ENCODE peak calls at places on chromosomes 12 and 14, in five cellular contexts. A, S, L, Z and F are unnamed samples.

GRCh38 chr12:54225666-54226065 is 36.9 kb upstream of the SMUG1 start:
- DNase-seq in A (no peak), S (no peak), L (no peak), Z (no peak), F (no peak)

GRCh38 chr12:105368047-105368646 is 37.7 kb downstream of the C12orf75 start:
- DNase-seq in A (no peak), S (no peak), L (no peak), Z (no peak), F (no peak)

GRCh38 chr12:43148711-43149110 is 403.3 kb downstream of the ADAMTS20 start:
- DNase-seq in A (no peak), S (no peak), L (no peak), Z (no peak), F (no peak)

GRCh38 chr14:100076630-100077029 is 11.4 kb downstream of the EVL start:
- DNase-seq in A (no peak), S (peak; percentile 43), L (peak; percentile 71), Z (no peak), F (no peak)

GRCh38 chr12:3142386-3142785 is 65.2 kb downstream of the TSPAN9 start:
- DNase-seq in A (no peak), S (no peak), L (no peak), Z (no peak), F (no peak)

GRCh38 chr12:61654698-61655097 is 605.5 kb upstream of the USP15 start:
- DNase-seq in A (no peak), S (no peak), L (no peak), Z (no peak), F (no peak)

GRCh38 chr14:101623685-101624444 is 62.6 kb downstream of the DIO3 start:
- DNase-seq in A (no peak), S (no peak), L (no peak), Z (no peak), F (no peak)

GRCh38 chr12:107748472-107748871 is 12.5 kb downstream of the PRDM4 start:
- DNase-seq in A (no peak), S (peak; percentile 14), L (no peak), Z (no peak), F (no peak)

GRCh38 chr12:93670104-93670503 is 7.1 kb upstream of the CRADD start:
- DNase-seq in A (no peak), S (no peak), L (no peak), Z (no peak), F (no peak)

GRCh38 chr14:101491841-101492240 is 69.5 kb upstream of the DIO3 start:
- DNase-seq in A (no peak), S (no peak), L (peak; percentile 10), Z (no peak), F (no peak)

GRCh38 chr14:29629839-29630238 is 297.8 kb downstream of the PRKD1 start:
- DNase-seq in A (no peak), S (no peak), L (no peak), Z (no peak), F (no peak)

GRCh38 chr14:72610831-72611200 is 283.1 kb downstream of the DPF3 start:
- DNase-seq in A (no peak), S (no peak), L (no peak), Z (no peak), F (no peak)

GRCh38 chr12:15534870-15535269 is 212.6 kb downstream of the PTPRO start:
- DNase-seq in A (no peak), S (no peak), L (no peak), Z (no peak), F (no peak)

GRCh38 chr12:89451876-89452275 is 72.7 kb downstream of the GALNT4 start:
- DNase-seq in A (no peak), S (no peak), L (no peak), Z (peak; percentile 25), F (no peak)

GRCh38 chr12:109461846-109462766 is 15.0 kb downstream of the KCTD10 start:
- DNase-seq in A (peak; percentile 42), S (peak; percentile 99), L (peak; percentile 89), Z (peak; percentile 85), F (peak; percentile 47)

GRCh38 chr12:110349521-110350151 is 53.9 kb downstream of the ANAPC7 start:
- DNase-seq in A (no peak), S (no peak), L (no peak), Z (no peak), F (no peak)

GRCh38 chr14:88002421-88002820 is 2.5 kb upstream of the GPR65 start:
- DNase-seq in A (no peak), S (no peak), L (no peak), Z (no peak), F (no peak)

GRCh38 chr12:31000751-31001150 is 72.9 kb upstream of the DDX11 start:
- DNase-seq in A (no peak), S (no peak), L (no peak), Z (no peak), F (no peak)

GRCh38 chr14:29215853-29216252 is 449.3 kb downstream of the FOXG1 start:
- DNase-seq in A (no peak), S (no peak), L (no peak), Z (no peak), F (no peak)

DNA sequence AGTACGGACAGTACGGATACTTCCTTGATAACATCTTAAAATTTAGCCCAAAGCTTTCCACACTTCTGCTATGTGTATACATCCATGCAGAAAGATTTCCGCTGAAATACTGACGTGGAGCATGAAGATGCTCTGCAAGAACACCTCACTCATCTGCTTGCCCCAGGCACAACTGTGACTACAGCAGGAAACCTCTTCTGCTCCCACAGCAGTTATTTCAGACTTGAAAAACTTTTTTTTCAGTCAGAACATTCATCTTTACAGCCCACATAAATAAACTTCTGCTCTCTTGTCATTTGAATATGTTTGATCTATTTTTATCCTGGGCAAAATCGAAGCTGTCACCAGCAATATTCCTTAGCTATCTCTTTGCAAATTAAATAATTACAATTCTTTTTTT is 6.8 kb upstream of the LRIG3 start:
- DNase-seq in A (no peak), S (no peak), L (no peak), Z (no peak), F (no peak)
- TF ChIP-seq CTCF in A (no peak), S (no peak), L (no peak), Z (no peak), F (no peak)

DNA sequence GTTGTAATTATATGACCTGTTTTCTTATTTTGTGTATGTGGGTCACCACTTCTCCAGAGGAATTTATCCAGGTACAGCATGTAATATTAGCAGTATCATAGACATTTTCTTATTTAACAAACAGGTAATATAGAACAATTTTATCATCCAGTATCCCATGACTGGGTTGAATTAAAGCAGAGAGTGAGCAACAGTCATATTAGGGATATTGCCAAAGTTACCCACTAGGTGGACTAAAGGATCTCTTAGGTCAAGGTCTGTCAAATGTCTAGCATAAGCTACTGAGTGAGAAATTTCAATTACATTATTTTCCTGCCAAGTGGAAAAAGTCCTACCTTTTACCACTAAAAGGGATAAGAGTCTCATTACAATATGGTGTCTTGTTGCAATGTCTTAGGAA is 62.1 kb upstream of the TRIM9 start:
- DNase-seq in A (no peak), S (no peak), L (no peak), Z (no peak), F (no peak)
- TF ChIP-seq CTCF in A (no peak), S (peak; percentile 29), L (peak; percentile 16), Z (peak; percentile 15), F (peak; percentile 60)

DNA sequence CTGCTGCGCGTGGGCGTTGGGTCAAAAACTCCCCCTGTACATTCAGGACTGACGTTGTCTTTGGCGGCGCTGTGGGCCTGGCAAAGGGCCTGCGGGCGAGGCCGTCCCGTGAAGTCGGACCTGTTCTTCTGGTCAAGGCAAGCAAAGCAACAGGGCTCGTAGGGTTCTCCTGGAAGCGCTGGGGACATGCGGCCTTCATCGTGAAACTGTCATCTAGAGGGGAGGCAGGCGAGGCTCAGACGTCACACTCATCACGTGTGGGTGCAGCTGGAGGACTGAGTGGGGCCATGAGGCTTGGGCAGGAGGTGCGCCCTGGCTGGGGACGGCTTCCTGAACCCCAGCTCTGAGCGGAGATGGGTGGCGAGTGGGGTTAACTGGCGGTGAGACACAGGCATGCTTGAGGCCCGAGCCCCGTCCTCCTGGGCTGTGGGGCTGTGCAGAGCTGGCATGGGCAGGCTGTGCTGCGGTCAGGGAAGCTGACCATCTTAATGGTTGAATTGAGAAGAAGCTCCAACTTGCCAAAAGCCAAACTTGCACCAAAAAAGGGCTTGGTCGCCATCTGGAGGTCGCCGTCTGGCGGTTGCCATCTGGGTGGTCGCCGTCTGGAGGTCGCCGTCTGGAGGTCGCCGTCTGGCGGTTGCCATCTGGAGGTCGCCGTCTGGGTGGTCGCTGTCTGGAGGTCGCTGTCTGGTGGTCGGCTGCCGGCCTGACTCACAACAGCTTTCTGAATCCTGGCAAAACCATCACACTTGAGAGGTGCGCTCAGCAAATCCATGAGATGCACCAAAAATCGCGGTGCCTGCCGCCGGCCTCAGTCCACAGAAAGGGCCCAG is 66.2 kb downstream of the NOC4L start:
- DNase-seq in A (no peak), S (no peak), L (no peak), Z (no peak), F (no peak)
- TF ChIP-seq CTCF in A (no peak), S (no peak), L (no peak), Z (no peak), F (no peak)

DNA sequence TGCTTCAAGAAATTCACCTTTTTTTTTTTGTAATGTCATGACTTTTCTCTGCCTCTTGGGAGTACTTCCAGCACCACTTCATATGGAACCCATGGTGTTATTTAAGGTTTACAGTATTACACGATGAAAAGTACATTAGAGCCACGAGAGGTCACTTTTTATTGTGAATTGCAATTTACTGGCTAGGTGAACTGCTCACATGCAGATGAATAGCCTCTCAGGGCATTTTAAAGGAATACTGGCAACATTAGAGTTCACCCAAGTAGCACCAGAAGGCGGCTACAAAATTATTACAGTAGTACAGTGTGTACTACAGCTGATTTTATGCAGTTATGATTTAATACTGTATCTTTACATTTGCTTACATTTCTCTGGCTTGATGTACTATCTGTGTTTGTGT is 99.1 kb upstream of the PPP4R3A start:
- DNase-seq in A (no peak), S (no peak), L (no peak), Z (no peak), F (no peak)
- TF ChIP-seq CTCF in A (no peak), S (no peak), L (no peak), Z (no peak), F (no peak)

DNA sequence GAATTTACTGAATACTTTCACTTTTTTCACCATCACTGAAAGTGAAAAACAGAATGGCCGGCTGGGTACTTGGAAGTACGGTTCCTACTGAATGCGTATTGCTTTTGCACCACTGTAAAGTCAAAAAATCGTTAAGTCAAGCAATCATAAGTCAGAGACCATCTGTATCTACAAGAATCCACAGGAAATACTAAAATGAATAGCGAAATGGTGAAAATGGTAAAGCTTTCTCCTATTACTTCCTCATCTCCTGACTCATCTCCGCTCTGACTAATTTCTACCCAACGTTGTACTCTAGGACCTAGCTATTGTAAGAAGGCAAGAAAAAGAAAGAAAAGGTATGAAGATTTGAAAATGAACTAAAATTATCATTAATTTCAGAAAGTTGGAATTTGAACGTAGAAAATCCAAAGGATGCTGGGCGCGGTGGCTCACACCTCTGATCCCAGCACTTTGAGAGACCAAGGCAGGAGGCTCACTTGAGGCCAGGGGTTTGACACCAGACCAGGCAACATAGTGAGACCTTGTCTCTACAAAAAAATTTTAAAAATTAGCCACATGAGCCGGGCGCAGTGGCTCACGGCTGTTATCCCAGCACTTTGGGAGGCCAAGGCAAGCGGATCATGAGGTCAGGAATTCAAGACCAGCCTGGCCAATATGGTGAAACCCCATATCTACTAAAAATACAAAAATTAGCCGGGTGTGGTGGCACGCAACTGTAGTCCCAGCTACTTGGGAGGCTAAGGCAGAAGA is 5.3 kb upstream of the CDCA4 start:
- DNase-seq in A (no peak), S (no peak), L (no peak), Z (no peak), F (no peak)
- TF ChIP-seq CTCF in A (no peak), S (no peak), L (no peak), Z (no peak), F (no peak)